ENCODE peak calls at places on chromosome 20, in nine cellular contexts. O, A, B, E, F, Q, U, K and G are unnamed samples.

GRCh38 chr20:21157006-21157405 is 31.1 kb downstream of the KIZ start:
- DNase-seq in E (no peak), O (no peak), A (no peak), K (no peak), B (no peak), Q (no peak), U (no peak), F (no peak), G (no peak)

GRCh38 chr20:39904713-39905112 is 784.3 kb downstream of the MAFB start:
- DNase-seq in E (no peak), A (no peak), F (no peak), B (no peak), U (no peak), Q (no peak), O (no peak), K (no peak), G (no peak)

GRCh38 chr20:46828471-46828870 is 66.2 kb upstream of the EYA2 start:
- DNase-seq in K (peak; percentile 74), E (no peak), Q (no peak), A (peak; percentile 86), O (no peak), F (peak; percentile 75), U (no peak), B (no peak), G (peak; percentile 67)

GRCh38 chr20:37426106-37426505 is 80.2 kb downstream of the SRC start:
- DNase-seq in Q (no peak), A (no peak), E (no peak), B (no peak), F (no peak), K (no peak), O (no peak), U (no peak), G (no peak)

GRCh38 chr20:51490635-51491034 is 51.9 kb downstream of the NFATC2 start:
- DNase-seq in F (no peak), K (no peak), E (no peak), O (no peak), Q (no peak), U (no peak), A (no peak), B (no peak), G (no peak)

GRCh38 chr20:25252686-25253421 is 5.0 kb downstream of the PYGB start:
- DNase-seq in F (no peak), Q (no peak), O (no peak), K (no peak), U (no peak), E (no peak), A (no peak), B (no peak), G (no peak)

GRCh38 chr20:40966103-40966502 is 62.5 kb upstream of the TOP1 start:
- DNase-seq in E (no peak), U (no peak), O (peak; percentile 53), Q (no peak), B (no peak), A (no peak), K (no peak), F (peak; percentile 11), G (no peak)

GRCh38 chr20:63750807-63751470 is 11.4 kb downstream of the SLC2A4RG start:
- DNase-seq in K (no peak), O (no peak), F (no peak), Q (no peak), E (peak; percentile 39), U (no peak), A (no peak), B (no peak), G (no peak)

GRCh38 chr20:50792708-50793574 is 1.9 kb upstream of the BCAS4 start:
- DNase-seq in E (no peak), U (no peak), A (no peak), B (no peak), Q (no peak), F (no peak), K (no peak), O (no peak), G (peak; percentile 8)

GRCh38 chr20:8424010-8424409 is 291.9 kb downstream of the PLCB1 start:
- DNase-seq in U (no peak), K (peak; percentile 70), Q (no peak), E (no peak), B (no peak), F (peak; percentile 59), A (peak; percentile 21), O (no peak), G (peak; percentile 78)

GRCh38 chr20:46121531-46121930 is 3.4 kb downstream of the CD40 start:
- DNase-seq in A (no peak), U (no peak), O (no peak), Q (no peak), E (no peak), F (no peak), B (no peak), K (no peak), G (no peak)

GRCh38 chr20:49344975-49345374 is 67.1 kb upstream of the ZNFX1 start:
- DNase-seq in K (peak; percentile 94), F (peak; percentile 97), E (no peak), B (no peak), Q (peak; percentile 67), O (no peak), U (no peak), A (peak; percentile 99), G (peak; percentile 96)

GRCh38 chr20:12965880-12966270 is 42.9 kb upstream of the SPTLC3 start:
- DNase-seq in F (no peak), Q (no peak), K (no peak), U (peak; percentile 9), A (no peak), B (no peak), E (no peak), O (peak; percentile 51), G (no peak)

GRCh38 chr20:41094656-41095055 is 42.7 kb upstream of the PLCG1 start:
- DNase-seq in B (no peak), F (no peak), U (no peak), Q (no peak), K (no peak), O (no peak), A (peak; percentile 53), E (no peak), G (peak; percentile 53)

GRCh38 chr20:14337400-14338171 is at the start of gene FLRT3:
- DNase-seq in F (peak; percentile 86), B (peak; percentile 69), Q (peak; percentile 49), K (peak; percentile 98), O (peak; percentile 92), U (peak; percentile 91), A (peak; percentile 96), E (no peak), G (peak; percentile 97)

GRCh38 chr20:33273117-33273851 is 9.7 kb upstream of the BPIFB1 start:
- DNase-seq in O (no peak), F (no peak), A (no peak), B (no peak), Q (no peak), U (no peak), K (no peak), E (no peak), G (no peak)

GRCh38 chr20:46970937-46971630 is 76.4 kb downstream of the EYA2 start:
- DNase-seq in F (peak; percentile 82), E (no peak), U (peak; percentile 66), O (peak; percentile 87), A (peak; percentile 86), K (peak; percentile 87), Q (no peak), B (no peak), G (peak; percentile 91)

GRCh38 chr20:41786158-41786557 is 168.0 kb upstream of the CHD6 start:
- DNase-seq in Q (no peak), F (no peak), B (no peak), A (peak; percentile 34), O (no peak), E (no peak), U (no peak), K (no peak), G (no peak)

GRCh38 chr20:9301129-9302072 is 213.0 kb upstream of the LAMP5 start:
- DNase-seq in K (peak; percentile 80), B (no peak), F (peak; percentile 69), Q (no peak), O (peak; percentile 4), A (peak; percentile 50), U (no peak), E (no peak), G (peak; percentile 55)

DNA sequence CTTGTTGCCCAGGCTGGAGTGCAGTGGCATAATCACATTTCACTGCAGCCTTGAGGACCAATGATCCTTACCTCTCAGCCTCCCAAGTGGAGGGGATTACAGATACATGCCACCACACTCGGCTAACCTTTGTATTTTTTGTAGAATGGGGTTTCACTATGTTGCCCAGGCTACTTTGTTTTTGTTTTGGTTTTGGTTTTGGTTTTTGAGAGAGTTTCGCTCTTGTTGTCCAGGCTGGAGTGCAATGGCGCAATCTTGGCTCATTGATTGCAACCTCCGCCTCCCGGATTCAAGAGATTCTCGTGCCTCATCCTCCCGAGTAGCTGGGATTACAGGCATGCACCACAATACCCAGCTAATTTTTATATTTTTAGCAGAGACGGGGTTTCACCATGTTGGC is 105.5 kb downstream of the BMP7 start:
- DNase-seq in K (no peak), F (no peak), B (no peak), E (no peak), U (no peak), O (no peak), A (peak; percentile 28), Q (no peak), G (no peak)
- H3K4me3 ChIP-seq in K (no peak overlapping the region), F (no peak overlapping the region), B (no peak overlapping the region), E (no peak overlapping the region), U (no peak overlapping the region), O (no peak overlapping the region), A (no peak overlapping the region), Q (no peak overlapping the region), G (no peak overlapping the region)

GRCh38 chr20:19615629-19616028 is 142.4 kb upstream of the RIN2 start:
- DNase-seq in B (no peak), K (no peak), F (no peak), U (no peak), E (no peak), O (no peak), A (no peak), Q (no peak), G (no peak)
- H3K4me3 ChIP-seq in B (no peak overlapping the region), K (no peak overlapping the region), F (no peak overlapping the region), U (no peak overlapping the region), E (no peak overlapping the region), O (no peak overlapping the region), A (no peak overlapping the region), Q (no peak overlapping the region), G (no peak overlapping the region)

DNA sequence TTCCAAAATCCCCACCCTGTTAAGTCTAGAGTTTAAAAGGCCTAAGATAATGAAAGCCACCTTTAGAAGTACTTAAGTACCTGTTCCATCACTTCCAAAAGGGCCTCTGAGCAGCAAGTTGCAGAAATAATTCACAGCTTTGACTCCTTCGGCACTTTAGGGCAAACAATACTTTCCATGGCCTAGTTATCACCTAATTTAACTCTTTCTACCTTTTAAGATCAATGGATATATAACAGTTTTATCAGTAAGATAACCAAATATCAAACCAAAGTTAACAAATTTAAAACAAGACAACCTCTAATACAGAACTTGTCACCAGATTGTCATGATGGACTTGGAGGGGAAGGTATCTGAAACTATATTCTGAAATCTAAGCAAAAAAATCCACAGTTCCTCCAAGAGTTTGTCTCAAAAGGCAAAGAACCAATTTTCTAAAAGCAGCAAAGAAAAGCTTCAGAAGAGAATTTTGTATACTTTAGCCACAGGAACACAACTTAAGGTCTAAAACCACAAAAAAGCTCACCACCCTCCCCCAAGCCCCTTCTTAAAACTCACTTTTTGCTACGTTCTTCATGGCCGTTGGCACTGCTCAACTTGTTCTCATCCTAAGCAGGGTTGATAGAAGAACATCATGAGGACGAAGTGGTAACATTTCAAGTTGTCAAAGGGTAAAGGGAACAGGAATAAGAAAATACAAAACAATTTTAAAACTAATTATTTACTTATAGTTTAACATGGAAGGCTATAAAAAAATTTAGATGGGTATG is 3.5 kb downstream of the RBM39 start:
- DNase-seq in Q (no peak), K (no peak), U (no peak), O (no peak), B (no peak), E (no peak), F (no peak), A (no peak), G (no peak)
- H3K4me3 ChIP-seq in Q (peak overlapping the region; percentile 94), K (peak overlapping the region; percentile 16), U (no peak overlapping the region), O (peak overlapping the region; percentile 6), B (peak overlapping the region; percentile 10), E (peak overlapping the region; percentile 29), F (peak overlapping the region; percentile 6), A (peak overlapping the region; percentile 93), G (peak overlapping the region; percentile 11)

GRCh38 chr20:3808544-3808943 is 11.8 kb upstream of the AP5S1 start:
- DNase-seq in Q (no peak), F (no peak), K (no peak), O (no peak), B (no peak), U (no peak), A (no peak), E (no peak), G (no peak)
- H3K4me3 ChIP-seq in Q (peak overlapping the region; percentile 28), F (no peak overlapping the region), K (no peak overlapping the region), O (no peak overlapping the region), B (peak overlapping the region; percentile 41), U (no peak overlapping the region), A (peak overlapping the region; percentile 36), E (no peak overlapping the region), G (peak overlapping the region; percentile 39)